ENCODE peak calls at places on chromosomes 12 and 14, in eight cellular contexts. N, E, J, H, F, D, V and O are unnamed samples.

GRCh38 chr12:41190360-41190759 is 2.2 kb downstream of the PDZRN4 start:
- DNase-seq in E (no peak), D (peak), N (peak), J (peak), F (no peak), V (no peak), H (peak), O (no peak)

GRCh38 chr12:98372340-98373018 is 142.9 kb upstream of the TMPO start:
- DNase-seq in D (no peak), H (no peak), V (no peak), F (no peak), N (no peak), E (no peak), J (no peak), O (no peak)

GRCh38 chr12:19095869-19096480 is 33.6 kb upstream of the PLEKHA5 start:
- DNase-seq in J (no peak), D (no peak), V (no peak), H (no peak), N (no peak), F (no peak), E (no peak), O (no peak)

GRCh38 chr12:46608431-46609280 is 217.1 kb downstream of the SLC38A4 start:
- DNase-seq in H (no peak), F (no peak), D (no peak), E (no peak), V (no peak), J (no peak), N (peak), O (no peak)

GRCh38 chr14:22653012-22653621 is 9.0 kb upstream of the OR6J1 start:
- DNase-seq in V (peak), N (peak), J (peak), D (peak), H (peak), E (peak), F (peak), O (peak)

GRCh38 chr12:96981053-96981452 is 74.0 kb downstream of the NEDD1 start:
- DNase-seq in H (no peak), D (no peak), N (peak), V (no peak), J (no peak), F (no peak), E (no peak), O (no peak)

GRCh38 chr14:67618617-67619063 is 1.1 kb upstream of the ARG2 start:
- DNase-seq in N (peak), H (peak), J (peak), F (peak), D (peak), V (peak), E (no peak), O (no peak)

GRCh38 chr14:55609681-55610080 is 29.7 kb downstream of the KTN1 start:
- DNase-seq in N (peak), J (no peak), F (no peak), V (no peak), H (no peak), D (no peak), E (no peak), O (no peak)

GRCh38 chr14:81219821-81220487 is 805 bp downstream of the GTF2A1 start:
- DNase-seq in E (no peak), F (peak), D (peak), V (peak), J (peak), N (peak), H (peak), O (no peak)

GRCh38 chr12:91111366-91112321 is at the start of gene LUM:
- DNase-seq in H (peak), N (peak), D (no peak), V (no peak), F (no peak), J (no peak), E (no peak), O (no peak)

GRCh38 chr14:90513151-90514014 is 116.6 kb downstream of the CALM1 start:
- DNase-seq in E (peak), J (no peak), V (peak), H (peak), D (peak), F (no peak), N (no peak), O (no peak)

GRCh38 chr12:119406811-119407210 is 72.3 kb downstream of the CCDC60 start:
- DNase-seq in D (no peak), N (no peak), F (no peak), E (no peak), V (no peak), J (no peak), H (no peak), O (no peak)

GRCh38 chr12:49899286-49899843 is 4.3 kb downstream of the FAIM2 start:
- DNase-seq in D (no peak), F (no peak), E (no peak), J (no peak), V (no peak), N (no peak), H (no peak), O (no peak)

GRCh38 chr14:56206576-56206975 is 88.4 kb downstream of the PELI2 start:
- DNase-seq in J (no peak), F (no peak), N (no peak), H (no peak), D (no peak), E (no peak), V (no peak), O (no peak)

GRCh38 chr12:4015225-4016076 is 142.3 kb upstream of the PARP11 start:
- DNase-seq in N (no peak), H (no peak), V (no peak), D (no peak), E (peak), F (no peak), J (no peak), O (no peak)

GRCh38 chr14:73820631-73821030 is 31.0 kb upstream of the PTGR2 start:
- DNase-seq in V (no peak), H (no peak), J (no peak), F (no peak), E (no peak), N (no peak), D (no peak), O (no peak)

GRCh38 chr14:99603471-99603933 is 505 bp downstream of the CCDC85C start:
- DNase-seq in F (no peak), N (peak), V (no peak), J (peak), E (peak), D (peak), H (peak), O (no peak)

GRCh38 chr14:105418269-105419054 is 1.2 kb upstream of the MTA1 start:
- DNase-seq in E (no peak), F (no peak), H (no peak), N (no peak), V (no peak), J (no peak), D (no peak), O (no peak)

GRCh38 chr12:30000401-30000800 is 216.7 kb upstream of the TMTC1 start:
- DNase-seq in V (no peak), J (no peak), D (no peak), E (no peak), H (no peak), F (no peak), N (peak), O (no peak)

GRCh38 chr12:989751-990278 is 1.2 kb upstream of the ERC1 start:
- DNase-seq in F (no peak), D (peak), E (no peak), V (no peak), N (peak), J (peak), H (peak), O (no peak)

GRCh38 chr14:100810861-100811461 is 15.0 kb upstream of the MEG3 start:
- DNase-seq in F (no peak), V (no peak), N (no peak), E (no peak), J (no peak), D (no peak), H (no peak), O (peak)

GRCh38 chr12:109949089-109949488 is 47.1 kb downstream of the GIT2 start:
- DNase-seq in J (no peak), V (no peak), F (no peak), N (peak), H (no peak), E (no peak), D (no peak), O (no peak)

GRCh38 chr14:57493467-57494181 is at the start of gene CCDC198:
- DNase-seq in V (no peak), E (no peak), J (no peak), D (no peak), F (no peak), N (no peak), H (no peak), O (no peak)

GRCh38 chr12:48586361-48586760 is 16.5 kb upstream of the LALBA start:
- DNase-seq in V (no peak), E (no peak), D (no peak), N (no peak), H (no peak), F (no peak), J (no peak), O (no peak)

GRCh38 chr14:74610199-74610865 is 1.7 kb downstream of the LTBP2 start:
- DNase-seq in N (no peak), D (no peak), F (no peak), V (no peak), E (no peak), H (no peak), J (no peak), O (no peak)

GRCh38 chr14:33556382-33557121 is 394.3 kb downstream of the EGLN3 start:
- DNase-seq in H (no peak), F (no peak), E (no peak), N (peak), D (no peak), V (no peak), J (no peak), O (no peak)

GRCh38 chr12:74339211-74339610 is 198.4 kb upstream of the ATXN7L3B start:
- DNase-seq in E (no peak), V (no peak), H (no peak), D (no peak), J (no peak), N (no peak), F (no peak), O (no peak)

GRCh38 chr12:53805801-53806200 is 54.0 kb upstream of the CISTR start:
- DNase-seq in F (no peak), D (no peak), H (no peak), V (no peak), J (no peak), E (no peak), N (no peak), O (no peak)

GRCh38 chr12:88960213-88960878 is 380.1 kb upstream of the KITLG start:
- DNase-seq in H (no peak), D (no peak), V (peak), E (no peak), J (no peak), F (no peak), N (peak), O (no peak)

GRCh38 chr12:43104524-43104923 is 447.5 kb downstream of the ADAMTS20 start:
- DNase-seq in V (no peak), H (no peak), D (no peak), F (no peak), J (no peak), E (no peak), N (peak), O (no peak)

GRCh38 chr12:13576935-13577334 is 380.4 kb downstream of the EMP1 start:
- DNase-seq in D (no peak), V (no peak), J (no peak), E (no peak), N (no peak), F (no peak), H (no peak), O (no peak)

GRCh38 chr14:33655421-33655820 is 295.5 kb downstream of the EGLN3 start:
- DNase-seq in N (peak), E (no peak), H (no peak), V (no peak), J (no peak), F (no peak), D (no peak), O (no peak)

GRCh38 chr12:14418526-14418925 is 53.0 kb downstream of the ATF7IP start:
- DNase-seq in N (peak), D (no peak), F (no peak), V (no peak), H (no peak), J (no peak), E (no peak), O (no peak)

GRCh38 chr12:6915023-6915788 is 826 bp downstream of the ENO2 start:
- DNase-seq in H (peak), D (peak), N (no peak), F (peak), E (no peak), V (peak), J (no peak), O (no peak)